ENCODE peak calls at places on chromosomes 5 and 9, in eight cellular contexts. W, R, M, X, B, Z, H and T are unnamed samples.

GRCh38 chr5:102537011-102537410 is 38.2 kb upstream of the SLCO6A1 start:
- DNase-seq in W (no peak), R (no peak), M (no peak), X (no peak), B (no peak), Z (no peak), H (no peak), T (no peak)

GRCh38 chr9:37413311-37413710 is 9.2 kb upstream of the GRHPR start:
- DNase-seq in W (no peak), R (no peak), M (no peak), X (no peak), B (peak; percentile 49), Z (no peak), H (no peak), T (no peak)

GRCh38 chr5:179795863-179796833 is 2.4 kb downstream of the LTC4S start:
- DNase-seq in W (no peak), R (peak; percentile 95), M (peak; percentile 83), X (peak; percentile 86), B (peak; percentile 86), Z (peak; percentile 84), H (no peak), T (peak; percentile 59)

GRCh38 chr9:121604242-121604641 is 47.2 kb upstream of the DAB2IP start:
- DNase-seq in W (no peak), R (no peak), M (no peak), X (no peak), B (peak; percentile 37), Z (no peak), H (no peak), T (peak; percentile 45)

GRCh38 chr9:106860731-106861584 is 2.0 kb upstream of the ZNF462 start:
- DNase-seq in W (no peak), R (peak; percentile 25), M (peak; percentile 36), X (peak; percentile 59), B (peak; percentile 67), Z (peak; percentile 47), H (no peak), T (peak; percentile 48)

GRCh38 chr9:137638680-137639079 is 19.9 kb downstream of the EHMT1 start:
- DNase-seq in W (no peak), R (no peak), M (no peak), X (no peak), B (no peak), Z (no peak), H (no peak), T (no peak)

GRCh38 chr5:83026930-83027687 is 50.1 kb downstream of the TMEM167A start:
- DNase-seq in W (no peak), R (no peak), M (no peak), X (no peak), B (no peak), Z (peak; percentile 19), H (no peak), T (no peak)

GRCh38 chr9:111287127-111287526 is 42.9 kb downstream of the OR2K2 start:
- DNase-seq in W (no peak), R (no peak), M (peak; percentile 71), X (no peak), B (peak; percentile 87), Z (no peak), H (no peak), T (no peak)

GRCh38 chr9:128419061-128419925 is 1.4 kb upstream of the CERCAM start:
- DNase-seq in W (no peak), R (no peak), M (peak; percentile 51), X (no peak), B (peak; percentile 41), Z (no peak), H (no peak), T (peak; percentile 31)

GRCh38 chr5:161745392-161745791 is 59.9 kb downstream of the GABRA6 start:
- DNase-seq in W (no peak), R (no peak), M (no peak), X (no peak), B (no peak), Z (no peak), H (no peak), T (no peak)

GRCh38 chr9:90881648-90882047 is 80.0 kb downstream of the SYK start:
- DNase-seq in W (no peak), R (no peak), M (no peak), X (no peak), B (no peak), Z (no peak), H (no peak), T (peak; percentile 56)

GRCh38 chr5:154368041-154368800 is 77.6 kb upstream of the SAP30L start:
- DNase-seq in W (no peak), R (peak; percentile 63), M (peak; percentile 97), X (no peak), B (peak; percentile 93), Z (peak; percentile 52), H (peak; percentile 93), T (no peak)

GRCh38 chr9:111798786-111799185 is 4.0 kb upstream of the SHOC1 start:
- DNase-seq in W (no peak), R (no peak), M (peak; percentile 64), X (no peak), B (peak; percentile 69), Z (no peak), H (no peak), T (no peak)

GRCh38 chr5:33854733-33855151 is 37.0 kb downstream of the ADAMTS12 start:
- DNase-seq in W (no peak), R (no peak), M (peak; percentile 92), X (peak; percentile 43), B (peak; percentile 93), Z (no peak), H (no peak), T (no peak)

GRCh38 chr5:177310757-177311173 is 933 bp downstream of the MXD3 start:
- DNase-seq in W (no peak), R (peak; percentile 46), M (peak; percentile 27), X (no peak), B (peak; percentile 41), Z (no peak), H (no peak), T (peak; percentile 22)

GRCh38 chr5:123450641-123451421 is 27.6 kb upstream of the CEP120 start:
- DNase-seq in W (no peak), R (peak; percentile 11), M (peak; percentile 67), X (no peak), B (peak; percentile 26), Z (no peak), H (no peak), T (no peak)

GRCh38 chr5:164345173-164345572 is 839.8 kb downstream of the MAT2B start:
- DNase-seq in W (no peak), R (peak; percentile 13), M (peak; percentile 48), X (peak; percentile 11), B (peak; percentile 29), Z (no peak), H (no peak), T (no peak)

GRCh38 chr5:174723979-174724483 is 351 bp upstream of the MSX2 start:
- DNase-seq in W (no peak), R (no peak), M (peak; percentile 20), X (no peak), B (no peak), Z (no peak), H (no peak), T (peak; percentile 56)

GRCh38 chr5:160473736-160474483 is 52.3 kb downstream of the PTTG1 start:
- DNase-seq in W (no peak), R (no peak), M (no peak), X (no peak), B (peak; percentile 43), Z (no peak), H (no peak), T (no peak)

GRCh38 chr5:101045689-101046088 is 142.6 kb upstream of the ST8SIA4 start:
- DNase-seq in W (no peak), R (no peak), M (peak; percentile 29), X (no peak), B (peak; percentile 42), Z (no peak), H (no peak), T (no peak)